ENCODE peak calls at places on chromosomes 5 and 9, in four cellular contexts. X, M, Z and W are unnamed samples.
A peak's percentile ranks its signal among the peaks of the same experiment; 100 is the strongest.

GRCh38 chr5:61933787-61934626 is 372.0 kb upstream of the KIF2A start:
- DNase-seq in Z (peak; percentile 81), M (no peak), X (peak; percentile 60), W (peak; percentile 49)

GRCh38 chr9:88978034-88978433 is 13.2 kb upstream of the S1PR3 start:
- DNase-seq in X (no peak), M (no peak), Z (no peak), W (no peak)

GRCh38 chr5:134846641-134846960 is 833 bp downstream of the C5orf24 start:
- DNase-seq in M (no peak), X (peak; percentile 27), Z (peak; percentile 14), W (peak; percentile 6)

GRCh38 chr5:93730124-93730523 is 11.3 kb downstream of the POU5F2 start:
- DNase-seq in X (no peak), Z (no peak), M (no peak), W (no peak)

GRCh38 chr5:72167790-72168189 is 60.5 kb downstream of the MAP1B start:
- DNase-seq in X (peak; percentile 87), M (no peak), Z (no peak), W (no peak)

GRCh38 chr9:135062254-135062653 is 25.2 kb upstream of the OLFM1 start:
- DNase-seq in M (no peak), Z (no peak), X (no peak), W (no peak)

GRCh38 chr5:125486634-125487033 is 740.2 kb upstream of the ZNF608 start:
- DNase-seq in Z (no peak), M (no peak), X (peak; percentile 70), W (peak; percentile 46)

GRCh38 chr9:124371183-124371582 is 44.1 kb downstream of the PSMB7 start:
- DNase-seq in M (no peak), Z (no peak), X (peak; percentile 80), W (peak; percentile 25)

GRCh38 chr5:73945505-73945904 is 319.5 kb downstream of the ARHGEF28 start:
- DNase-seq in Z (no peak), M (no peak), X (no peak), W (no peak)

GRCh38 chr5:181052526-181052927 is 12.5 kb downstream of the BTNL9 start:
- DNase-seq in M (no peak), X (peak; percentile 23), Z (no peak), W (no peak)

GRCh38 chr5:102856374-102856748 is 101.3 kb downstream of the PAM start:
- DNase-seq in M (no peak), X (peak; percentile 16), Z (no peak), W (peak; percentile 9)

GRCh38 chr5:43685271-43685950 is 82.4 kb downstream of the NNT start:
- DNase-seq in Z (no peak), M (no peak), X (no peak), W (no peak)